ENCODE peak calls at places on chromosomes 6 and 20, in five cellular contexts. One of them, this sample, is unnamed.

GRCh38 chr20:23143986-23144695 is 58.0 kb upstream of the CD93 start:
- DNase-seq in GM23338: no peak
- DNase-seq in MM.1S: no peak
- DNase-seq in endothelial cell of umbilical vein: no peak
- DNase-seq in osteoblast: no peak
- DNase-seq in this sample: no peak

GRCh38 chr6:89360415-89360999 is 8.0 kb upstream of the UBE2J1 start:
- DNase-seq in GM23338: no peak
- DNase-seq in MM.1S: peak; percentile 75
- DNase-seq in endothelial cell of umbilical vein: no peak
- DNase-seq in osteoblast: peak; percentile 39
- DNase-seq in this sample: no peak

GRCh38 chr6:143912671-143913070 is 48.4 kb downstream of the ZC2HC1B start:
- DNase-seq in GM23338: no peak
- DNase-seq in MM.1S: no peak
- DNase-seq in endothelial cell of umbilical vein: no peak
- DNase-seq in osteoblast: no peak
- DNase-seq in this sample: no peak

GRCh38 chr6:137051790-137052472 is 7.2 kb upstream of the IL20RA start:
- DNase-seq in GM23338: no peak
- DNase-seq in MM.1S: peak; percentile 30
- DNase-seq in endothelial cell of umbilical vein: no peak
- DNase-seq in osteoblast: no peak
- DNase-seq in this sample: no peak

GRCh38 chr6:79546186-79546585 is 9.0 kb upstream of the LCA5 start:
- DNase-seq in GM23338: no peak
- DNase-seq in MM.1S: no peak
- DNase-seq in endothelial cell of umbilical vein: peak; percentile 44
- DNase-seq in osteoblast: no peak
- DNase-seq in this sample: no peak

GRCh38 chr20:63945031-63945658 is 11.1 kb downstream of the UCKL1 start:
- DNase-seq in GM23338: no peak
- DNase-seq in MM.1S: no peak
- DNase-seq in endothelial cell of umbilical vein: no peak
- DNase-seq in osteoblast: no peak
- DNase-seq in this sample: no peak

GRCh38 chr6:98875375-98875774 is 41.0 kb downstream of the POU3F2 start:
- DNase-seq in GM23338: no peak
- DNase-seq in MM.1S: no peak
- DNase-seq in endothelial cell of umbilical vein: no peak
- DNase-seq in osteoblast: no peak
- DNase-seq in this sample: no peak

GRCh38 chr6:37008484-37009186 is 3.2 kb downstream of the FGD2 start:
- DNase-seq in GM23338: no peak
- DNase-seq in MM.1S: no peak
- DNase-seq in endothelial cell of umbilical vein: no peak
- DNase-seq in osteoblast: no peak
- DNase-seq in this sample: no peak

GRCh38 chr6:90294008-90294511 is 2.6 kb downstream of the BACH2 start:
- DNase-seq in GM23338: no peak
- DNase-seq in MM.1S: no peak
- DNase-seq in endothelial cell of umbilical vein: no peak
- DNase-seq in osteoblast: no peak
- DNase-seq in this sample: no peak

GRCh38 chr6:131225127-131225526 is 89.9 kb downstream of the AKAP7 start:
- DNase-seq in GM23338: no peak
- DNase-seq in MM.1S: no peak
- DNase-seq in endothelial cell of umbilical vein: no peak
- DNase-seq in osteoblast: no peak
- DNase-seq in this sample: no peak

GRCh38 chr6:6320901-6321300 is 439 bp upstream of the F13A1 start:
- DNase-seq in GM23338: peak; percentile 28
- DNase-seq in MM.1S: no peak
- DNase-seq in endothelial cell of umbilical vein: no peak
- DNase-seq in osteoblast: no peak
- DNase-seq in this sample: no peak

GRCh38 chr6:94953867-94954631 is 623.3 kb upstream of the MANEA start:
- DNase-seq in GM23338: no peak
- DNase-seq in MM.1S: peak; percentile 10
- DNase-seq in endothelial cell of umbilical vein: no peak
- DNase-seq in osteoblast: no peak
- DNase-seq in this sample: no peak

GRCh38 chr6:117354671-117355070 is 71.1 kb downstream of the ROS1 start:
- DNase-seq in GM23338: no peak
- DNase-seq in MM.1S: no peak
- DNase-seq in endothelial cell of umbilical vein: no peak
- DNase-seq in osteoblast: no peak
- DNase-seq in this sample: no peak

GRCh38 chr20:23151885-23152284 is 65.8 kb upstream of the CD93 start:
- DNase-seq in GM23338: no peak
- DNase-seq in MM.1S: no peak
- DNase-seq in endothelial cell of umbilical vein: no peak
- DNase-seq in osteoblast: no peak
- DNase-seq in this sample: no peak

GRCh38 chr20:730005-730404 is 38.3 kb downstream of the SLC52A3 start:
- DNase-seq in GM23338: no peak
- DNase-seq in MM.1S: no peak
- DNase-seq in endothelial cell of umbilical vein: no peak
- DNase-seq in osteoblast: peak; percentile 42
- DNase-seq in this sample: no peak

GRCh38 chr6:7542878-7543394 is 1.5 kb downstream of the DSP start:
- DNase-seq in GM23338: peak; percentile 86
- DNase-seq in MM.1S: no peak
- DNase-seq in endothelial cell of umbilical vein: no peak
- DNase-seq in osteoblast: peak; percentile 94
- DNase-seq in this sample: no peak

GRCh38 chr20:11499235-11499634 is 418.5 kb upstream of the BTBD3 start:
- DNase-seq in GM23338: no peak
- DNase-seq in MM.1S: no peak
- DNase-seq in endothelial cell of umbilical vein: no peak
- DNase-seq in osteoblast: no peak
- DNase-seq in this sample: no peak

GRCh38 chr6:13496508-13497180 is 9.2 kb upstream of the GFOD1 start:
- DNase-seq in GM23338: no peak
- DNase-seq in MM.1S: no peak
- DNase-seq in endothelial cell of umbilical vein: peak; percentile 53
- DNase-seq in osteoblast: no peak
- DNase-seq in this sample: no peak

GRCh38 chr20:32457476-32457986 is 99.4 kb downstream of the ASXL1 start:
- DNase-seq in GM23338: peak; percentile 99
- DNase-seq in MM.1S: peak; percentile 29
- DNase-seq in endothelial cell of umbilical vein: peak; percentile 39
- DNase-seq in osteoblast: peak; percentile 100
- DNase-seq in this sample: no peak

GRCh38 chr6:3965071-3965718 is 113.7 kb downstream of the FAM217A start:
- DNase-seq in GM23338: no peak
- DNase-seq in MM.1S: no peak
- DNase-seq in endothelial cell of umbilical vein: peak; percentile 70
- DNase-seq in osteoblast: no peak
- DNase-seq in this sample: no peak

GRCh38 chr6:16148498-16148897 is 19.6 kb downstream of the MYLIP start:
- DNase-seq in GM23338: no peak
- DNase-seq in MM.1S: no peak
- DNase-seq in endothelial cell of umbilical vein: no peak
- DNase-seq in osteoblast: no peak
- DNase-seq in this sample: no peak

GRCh38 chr6:29552512-29553051 is 7.0 kb downstream of the UBD start:
- DNase-seq in GM23338: peak; percentile 62
- DNase-seq in MM.1S: peak; percentile 59
- DNase-seq in endothelial cell of umbilical vein: peak; percentile 77
- DNase-seq in osteoblast: peak; percentile 91
- DNase-seq in this sample: no peak

GRCh38 chr6:166143011-166143410 is 24.6 kb downstream of the TBXT start:
- DNase-seq in GM23338: no peak
- DNase-seq in MM.1S: peak; percentile 10
- DNase-seq in endothelial cell of umbilical vein: no peak
- DNase-seq in osteoblast: no peak
- DNase-seq in this sample: no peak

GRCh38 chr6:44056392-44057237 is 70.6 kb downstream of the MRPL14 start:
- DNase-seq in GM23338: no peak
- DNase-seq in MM.1S: no peak
- DNase-seq in endothelial cell of umbilical vein: peak; percentile 63
- DNase-seq in osteoblast: peak; percentile 88
- DNase-seq in this sample: no peak

GRCh38 chr6:5679696-5680494 is 326.8 kb downstream of the NRN1 start:
- DNase-seq in GM23338: no peak
- DNase-seq in MM.1S: no peak
- DNase-seq in endothelial cell of umbilical vein: no peak
- DNase-seq in osteoblast: no peak
- DNase-seq in this sample: no peak

GRCh38 chr6:85802162-85802561 is 159.5 kb upstream of the SYNCRIP start:
- DNase-seq in GM23338: no peak
- DNase-seq in MM.1S: no peak
- DNase-seq in endothelial cell of umbilical vein: no peak
- DNase-seq in osteoblast: no peak
- DNase-seq in this sample: no peak

GRCh38 chr20:54389872-54390271 is 85.5 kb upstream of the DOK5 start:
- DNase-seq in GM23338: no peak
- DNase-seq in MM.1S: no peak
- DNase-seq in endothelial cell of umbilical vein: no peak
- DNase-seq in osteoblast: no peak
- DNase-seq in this sample: no peak

GRCh38 chr20:51061646-51062045 is 38.7 kb upstream of the KCNG1 start:
- DNase-seq in GM23338: no peak
- DNase-seq in MM.1S: no peak
- DNase-seq in endothelial cell of umbilical vein: no peak
- DNase-seq in osteoblast: no peak
- DNase-seq in this sample: no peak

GRCh38 chr20:51062065-51062464 is 39.2 kb upstream of the KCNG1 start:
- DNase-seq in GM23338: no peak
- DNase-seq in MM.1S: no peak
- DNase-seq in endothelial cell of umbilical vein: no peak
- DNase-seq in osteoblast: no peak
- DNase-seq in this sample: no peak

GRCh38 chr20:51060301-51060700 is 37.4 kb upstream of the KCNG1 start:
- DNase-seq in GM23338: no peak
- DNase-seq in MM.1S: no peak
- DNase-seq in endothelial cell of umbilical vein: no peak
- DNase-seq in osteoblast: no peak
- DNase-seq in this sample: no peak

GRCh38 chr20:51064160-51064559 is 41.3 kb upstream of the KCNG1 start:
- DNase-seq in GM23338: no peak
- DNase-seq in MM.1S: no peak
- DNase-seq in endothelial cell of umbilical vein: no peak
- DNase-seq in osteoblast: no peak
- DNase-seq in this sample: no peak

DNA sequence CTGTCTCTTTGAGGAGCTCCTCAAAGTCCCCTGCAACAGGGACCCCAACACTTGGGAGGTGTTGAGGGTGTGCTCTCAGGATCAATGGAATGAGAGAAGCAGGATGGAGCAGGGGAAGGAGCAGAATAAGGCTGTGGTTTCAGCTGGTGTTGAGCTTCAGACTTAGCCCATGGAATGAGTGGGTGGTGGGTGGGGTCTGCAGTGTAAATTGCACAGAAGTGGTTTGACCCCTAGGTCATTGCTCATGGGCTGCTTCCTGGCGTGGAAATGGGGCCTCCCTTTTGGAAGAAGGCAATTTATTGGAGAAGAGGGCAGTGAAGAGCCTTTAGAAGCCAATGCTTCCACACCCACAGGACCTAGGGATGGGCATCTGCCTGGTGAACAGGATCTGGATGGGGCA is 37.0 kb upstream of the KCNG1 start:
- DNase-seq in GM23338: no peak
- DNase-seq in MM.1S: no peak
- DNase-seq in endothelial cell of umbilical vein: no peak
- DNase-seq in osteoblast: no peak
- DNase-seq in this sample: no peak
- TF ChIP-seq CTCF in GM23338: no peak
- TF ChIP-seq CTCF in MM.1S: no peak
- TF ChIP-seq CTCF in endothelial cell of umbilical vein: no peak
- TF ChIP-seq CTCF in osteoblast: no peak
- TF ChIP-seq CTCF in this sample: no peak

DNA sequence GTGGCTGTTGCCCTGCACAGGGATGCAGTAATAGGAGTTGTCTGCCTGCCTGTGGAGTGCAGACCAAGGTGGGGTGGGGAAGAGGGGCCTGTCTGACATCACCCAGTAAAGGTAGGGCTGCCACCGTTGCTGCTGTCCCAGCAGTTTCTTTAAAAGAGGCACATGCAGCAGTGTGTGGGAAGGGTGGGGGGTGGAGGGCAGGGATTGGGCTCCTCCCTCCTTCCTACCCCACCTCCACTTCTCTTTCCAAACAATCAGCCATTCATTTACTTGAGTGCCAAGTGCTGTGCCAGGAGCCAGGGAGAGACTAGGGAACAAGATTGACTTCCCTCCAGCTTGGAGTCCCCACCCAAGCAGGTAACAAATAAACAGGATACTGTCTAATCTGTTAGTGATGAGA is 66.8 kb upstream of the MYL9 start:
- DNase-seq in GM23338: no peak
- DNase-seq in MM.1S: no peak
- DNase-seq in endothelial cell of umbilical vein: no peak
- DNase-seq in osteoblast: no peak
- DNase-seq in this sample: no peak
- H3K79me2 ChIP-seq in GM23338: peaks cover 66% of the 10 kb centered on the region
- H3K79me2 ChIP-seq in MM.1S: peaks cover 6% of the 10 kb centered on the region
- H3K79me2 ChIP-seq in endothelial cell of umbilical vein: peaks cover 90% of the 10 kb centered on the region
- H3K79me2 ChIP-seq in osteoblast: peaks cover 99% of the 10 kb centered on the region
- H3K79me2 ChIP-seq in this sample: peaks cover 57% of the 10 kb centered on the region

GRCh38 chr6:153106021-153106420 is 25.1 kb downstream of the RGS17 start:
- DNase-seq in GM23338: no peak
- DNase-seq in MM.1S: no peak
- DNase-seq in endothelial cell of umbilical vein: no peak
- DNase-seq in osteoblast: no peak
- DNase-seq in this sample: no peak

GRCh38 chr6:153104220-153104619 is 26.9 kb downstream of the RGS17 start:
- DNase-seq in GM23338: no peak
- DNase-seq in MM.1S: no peak
- DNase-seq in endothelial cell of umbilical vein: no peak
- DNase-seq in osteoblast: no peak
- DNase-seq in this sample: no peak

GRCh38 chr6:153103256-153103655 is 27.8 kb downstream of the RGS17 start:
- DNase-seq in GM23338: no peak
- DNase-seq in MM.1S: no peak
- DNase-seq in endothelial cell of umbilical vein: no peak
- DNase-seq in osteoblast: no peak
- DNase-seq in this sample: no peak

DNA sequence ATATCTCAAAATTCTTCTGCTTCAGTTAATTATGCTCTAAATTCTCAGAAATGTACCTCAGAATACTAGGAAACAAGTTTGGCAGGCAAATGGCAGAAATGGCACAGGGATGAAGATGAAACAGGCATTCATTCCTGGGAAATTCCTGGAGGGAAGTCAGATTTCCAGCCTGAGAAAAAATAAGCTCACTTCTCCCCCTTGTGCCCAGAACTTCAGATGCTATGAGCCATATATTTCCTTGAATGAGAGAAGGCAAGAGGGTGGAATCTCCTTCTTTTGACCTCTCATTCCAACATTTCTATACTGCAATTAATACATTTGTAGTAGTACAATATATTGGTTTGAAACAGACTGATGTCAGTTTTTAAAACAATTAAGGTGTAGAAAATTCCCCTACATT is 22.8 kb downstream of the RGS17 start:
- DNase-seq in GM23338: peak; percentile 50
- DNase-seq in MM.1S: no peak
- DNase-seq in endothelial cell of umbilical vein: peak; percentile 44
- DNase-seq in osteoblast: peak; percentile 43
- DNase-seq in this sample: no peak
- TF ChIP-seq CTCF in GM23338: peak; percentile 54
- TF ChIP-seq CTCF in MM.1S: no peak
- TF ChIP-seq CTCF in endothelial cell of umbilical vein: peak; percentile 38
- TF ChIP-seq CTCF in osteoblast: peak; percentile 53
- TF ChIP-seq CTCF in this sample: peak; percentile 44

GRCh38 chr6:138211601-138212000 is 6.7 kb downstream of the PBOV1 start:
- DNase-seq in GM23338: no peak
- DNase-seq in MM.1S: no peak
- DNase-seq in endothelial cell of umbilical vein: no peak
- DNase-seq in osteoblast: no peak
- DNase-seq in this sample: no peak
- H3K79me2 ChIP-seq in GM23338: no peaks in the 10 kb centered on the region
- H3K79me2 ChIP-seq in MM.1S: no peaks in the 10 kb centered on the region
- H3K79me2 ChIP-seq in endothelial cell of umbilical vein: no peaks in the 10 kb centered on the region
- H3K79me2 ChIP-seq in osteoblast: no peaks in the 10 kb centered on the region
- H3K79me2 ChIP-seq in this sample: no peaks in the 10 kb centered on the region

This sample was measured in keratinocyte.